ENCODE peak calls at places on chromosomes 7 and 10, in seven cellular contexts. H is retinal pigment epithelial cell, U is GM06990, I is HL-60, T is BJ, F is cardiac fibroblast, M is fibroblast of mammary gland. Q is an unnamed sample.

GRCh38 chr7:141045126-141045841 is 28.6 kb upstream of the TMEM178B start:
- DNase-seq in H (no peak), U (no peak), I (no peak), T (no peak), F (no peak), M (no peak), Q (no peak)

GRCh38 chr7:129773328-129773731 is 161.8 kb downstream of the NRF1 start:
- DNase-seq in H (no peak), U (no peak), I (no peak), T (no peak), F (no peak), M (no peak), Q (no peak)

GRCh38 chr10:55351431-55351830 is 550.4 kb upstream of the PCDH15 start:
- DNase-seq in H (no peak), U (no peak), I (no peak), T (no peak), F (no peak), M (no peak), Q (no peak)

GRCh38 chr10:839550-840205 is 91.8 kb downstream of the LARP4B start:
- DNase-seq in H (no peak), U (no peak), I (no peak), T (no peak), F (no peak), M (no peak), Q (no peak)

GRCh38 chr7:106128846-106129245 is 16.7 kb upstream of the SYPL1 start:
- DNase-seq in H (no peak), U (no peak), I (no peak), T (no peak), F (no peak), M (no peak), Q (no peak)

GRCh38 chr7:16753932-16754571 is 497 bp downstream of the TSPAN13 start:
- DNase-seq in H (no peak), U (peak; percentile 17), I (peak; percentile 1), T (no peak), F (peak; percentile 24), M (no peak), Q (peak; percentile 19)

GRCh38 chr7:104240400-104240799 is 32.6 kb upstream of the ORC5 start:
- DNase-seq in H (no peak), U (no peak), I (no peak), T (no peak), F (peak; percentile 23), M (no peak), Q (no peak)

GRCh38 chr10:3825244-3825643 is 40.2 kb upstream of the KLF6 start:
- DNase-seq in H (peak; percentile 67), U (no peak), I (no peak), T (no peak), F (peak; percentile 88), M (peak; percentile 64), Q (no peak)

GRCh38 chr10:127307338-127307737 is 110.9 kb upstream of the INSYN2A start:
- DNase-seq in H (no peak), U (no peak), I (no peak), T (no peak), F (no peak), M (no peak), Q (no peak)

DNA sequence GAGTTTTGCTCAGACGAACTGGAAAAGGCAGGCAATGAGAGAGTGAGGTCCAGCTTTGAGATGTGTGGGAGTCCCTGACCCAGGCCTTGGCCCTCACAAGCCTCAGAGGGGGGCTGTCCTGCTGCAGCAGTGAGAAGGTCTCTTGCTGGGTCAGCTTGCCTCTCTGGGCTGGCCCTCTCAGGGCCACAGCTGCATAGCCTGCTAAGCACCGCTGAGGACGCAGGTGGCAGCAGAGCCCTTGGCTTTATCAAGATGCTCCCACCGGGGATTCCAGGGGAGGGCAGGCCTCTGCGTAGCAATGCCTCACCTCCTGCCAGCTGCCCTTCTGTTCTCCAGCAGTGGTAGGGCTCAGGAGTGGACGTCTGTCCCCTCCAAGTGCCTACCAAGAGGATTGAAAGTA is 128.7 kb downstream of the COBL start:
- DNase-seq in H (no peak), U (no peak), I (no peak), T (no peak), F (no peak), M (no peak), Q (no peak)
- TF ChIP-seq CTCF in H (peak; percentile 39), U (peak; percentile 7), I (no peak), T (no peak), F (no peak), M (no peak), Q (no peak)

DNA sequence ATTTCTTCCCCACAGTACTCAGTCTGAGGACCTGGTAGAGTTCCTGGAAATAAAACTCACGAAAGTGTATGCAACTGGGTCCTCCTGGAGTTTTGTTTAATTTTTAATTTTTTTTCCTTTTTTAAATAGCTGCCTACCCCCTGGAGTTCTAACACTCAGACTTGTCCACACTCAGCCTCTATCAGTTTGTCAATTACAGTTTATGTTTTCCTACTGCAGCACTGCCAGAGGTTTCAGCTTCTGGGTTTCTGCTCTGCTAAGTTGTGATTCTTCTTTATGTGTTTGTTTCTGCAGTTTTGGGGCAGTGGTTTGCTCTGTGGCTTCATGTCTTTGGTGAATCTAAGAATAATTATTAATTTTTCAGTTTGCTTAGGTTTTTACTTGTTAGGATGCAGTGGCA is 59.2 kb downstream of the TBC1D12 start:
- DNase-seq in H (no peak), U (no peak), I (no peak), T (no peak), F (no peak), M (no peak), Q (no peak)
- TF ChIP-seq CTCF in H (no peak), U (no peak), I (no peak), T (no peak), F (no peak), M (no peak), Q (no peak)

DNA sequence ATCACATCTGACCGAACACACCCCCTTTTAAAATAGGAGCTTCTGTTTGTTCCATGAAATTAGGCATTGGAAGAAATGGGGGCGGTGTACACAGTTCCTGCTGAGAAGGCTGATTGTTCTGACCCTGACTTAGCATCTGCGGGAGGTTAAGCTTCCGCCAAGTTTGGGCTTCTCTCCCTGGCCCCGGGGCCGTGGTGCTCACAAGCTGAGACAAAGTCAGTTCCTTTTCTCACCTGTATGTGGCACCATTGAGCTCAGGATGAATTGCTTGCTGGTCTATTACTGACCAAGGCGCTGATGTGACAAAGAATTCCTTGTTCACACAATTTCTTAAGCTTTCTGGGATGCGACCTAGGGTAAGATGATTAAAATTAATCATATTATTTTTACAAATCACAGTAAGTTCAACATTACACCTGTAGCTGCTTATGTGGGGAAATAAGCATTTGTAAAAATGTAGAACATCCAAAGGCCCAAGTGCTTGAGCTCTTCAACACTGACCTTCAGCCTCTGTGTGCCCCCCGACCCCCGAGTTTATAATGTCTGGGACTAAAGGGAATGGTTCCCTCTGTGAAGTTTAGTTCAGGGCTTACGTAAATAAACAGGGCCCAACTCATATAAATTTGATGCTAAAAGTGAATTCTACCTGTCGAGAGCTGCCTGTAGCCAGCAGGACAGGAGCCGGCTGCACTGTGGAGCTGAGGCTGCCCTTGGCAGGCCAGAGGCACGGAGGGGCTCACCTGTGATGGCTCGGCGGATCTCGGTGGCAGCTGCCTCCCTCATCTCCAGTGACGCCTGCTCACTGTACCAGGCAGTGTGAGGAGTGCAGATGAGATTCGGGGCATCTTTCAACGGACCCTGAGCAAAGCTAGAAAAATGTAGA is 50.8 kb downstream of the ZRANB1 start:
- DNase-seq in H (peak; percentile 34), U (no peak), I (peak; percentile 29), T (no peak), F (peak; percentile 89), M (peak; percentile 75), Q (peak; percentile 30)
- TF ChIP-seq CTCF in H (peak; percentile 57), U (peak; percentile 50), I (no peak), T (peak; percentile 65), F (peak; percentile 58), M (peak; percentile 55), Q (peak; percentile 44)

GRCh38 chr7:124667312-124667711 is 98.3 kb downstream of the GPR37 start:
- DNase-seq in H (peak; percentile 6), U (no peak), I (no peak), T (no peak), F (no peak), M (no peak), Q (no peak)

GRCh38 chr7:124662372-124662771 is 103.2 kb downstream of the GPR37 start:
- DNase-seq in H (no peak), U (no peak), I (no peak), T (no peak), F (no peak), M (no peak), Q (no peak)

GRCh38 chr7:124667754-124668153 is 97.8 kb downstream of the GPR37 start:
- DNase-seq in H (no peak), U (no peak), I (no peak), T (no peak), F (no peak), M (no peak), Q (no peak)

DNA sequence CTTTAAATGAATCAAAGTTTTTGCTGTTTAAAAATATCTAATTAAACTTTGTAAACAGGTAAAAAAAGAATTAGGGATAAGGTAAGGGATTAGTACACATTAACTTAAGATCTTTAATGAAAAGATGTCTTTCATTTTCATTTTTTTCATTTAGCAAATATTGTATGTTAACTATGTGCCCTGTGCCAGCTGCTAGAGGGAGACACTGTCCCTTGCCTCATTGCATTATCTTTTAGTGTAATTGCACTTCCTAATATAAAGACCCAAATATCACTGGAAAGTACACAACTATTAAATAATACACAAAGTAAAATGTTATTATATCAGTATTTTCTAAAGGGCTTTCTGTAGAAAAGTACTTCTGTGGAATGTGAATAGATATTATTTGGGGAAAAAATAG is 102.7 kb downstream of the GPR37 start:
- DNase-seq in H (no peak), U (no peak), I (no peak), T (no peak), F (no peak), M (no peak), Q (no peak)
- TF ChIP-seq CTCF in H (peak; percentile 10), U (no peak), I (no peak), T (no peak), F (no peak), M (no peak), Q (no peak)

DNA sequence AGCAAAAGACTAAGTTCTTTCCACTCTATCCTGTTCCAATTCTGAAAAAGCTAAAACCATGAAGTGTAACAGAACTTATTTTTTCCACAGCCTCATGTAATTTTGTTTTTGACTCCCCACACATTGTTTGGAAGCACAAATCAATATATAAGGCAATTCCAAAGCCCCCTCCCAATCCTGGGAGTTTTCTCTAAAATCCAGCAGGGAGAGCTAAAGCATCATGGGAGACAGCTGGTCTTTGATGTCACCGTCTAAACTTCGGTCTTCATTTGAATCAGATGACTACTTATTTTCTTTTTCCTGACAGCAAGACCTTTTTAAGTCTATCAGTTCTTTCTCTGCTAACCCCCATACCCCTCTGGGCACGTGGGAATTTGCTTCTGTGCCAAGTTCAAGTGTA is 33.3 kb upstream of the PON1 start:
- DNase-seq in H (no peak), U (no peak), I (no peak), T (no peak), F (no peak), M (no peak), Q (no peak)
- TF ChIP-seq CTCF in H (no peak), U (no peak), I (no peak), T (peak; percentile 8), F (no peak), M (no peak), Q (no peak)

GRCh38 chr10:128739937-128740336 is 613.7 kb upstream of the MKI67 start:
- DNase-seq in H (no peak), U (no peak), I (no peak), T (no peak), F (no peak), M (no peak), Q (no peak)
- TF ChIP-seq CTCF in H (no peak), U (no peak), I (no peak), T (no peak), F (no peak), M (no peak), Q (no peak)

Q was measured in GM10248.